ENCODE peak calls at places on chromosomes 4 and X, in seven cellular contexts. Z is anterior cingulate cortex; L is activated effector memory CD4-positive, alpha-beta T cell treated with anti-CD3 and anti-CD28 coated beads, Interleukin-2, amount 50 U/mL, for 16 hours; I is natural killer cell treated with Interleukin-12 subunit alpha and Interleukin-12 subunit beta and Interleukin-15 and Interleukin-18, amount 100 ng/mL, for 72 hours; Q is CD4-positive, alpha-beta T cell; K is endothelial cell; O is heart right ventricle. F is an unnamed sample.
A peak's percentile ranks its signal among the peaks of the same experiment; 100 is the strongest.

GRCh38 chr4:102449751-102450352 is 51.3 kb upstream of the NFKB1 start:
- DNase-seq in Z (no peak), K (peak; percentile 53), I (peak; percentile 67), Q (peak; percentile 24), O (peak; percentile 48), L (peak; percentile 73), F (no peak)

GRCh38 chrX:48498374-48498809 is 10.4 kb upstream of the PORCN start:
- DNase-seq in I (no peak), Z (no peak), K (no peak), L (no peak), O (no peak), Q (no peak), F (peak; percentile 81)

GRCh38 chrX:2397229-2397628 is 103.5 kb downstream of the DHRSX start:
- DNase-seq in I (no peak), Z (no peak), O (no peak), L (no peak), Q (no peak), K (no peak), F (no peak)

GRCh38 chr4:64967286-64967685 is 558.0 kb upstream of the TECRL start:
- DNase-seq in K (no peak), L (no peak), Z (no peak), Q (no peak), I (no peak), O (no peak), F (no peak)

GRCh38 chr4:39713691-39714090 is 15.8 kb downstream of the UBE2K start:
- DNase-seq in Z (no peak), Q (no peak), O (no peak), K (no peak), I (no peak), L (no peak), F (no peak)

GRCh38 chr4:36322921-36323354 is 41.5 kb downstream of the DTHD1 start:
- DNase-seq in O (no peak), I (peak; percentile 71), K (no peak), Q (no peak), L (peak; percentile 68), Z (no peak), F (no peak)

GRCh38 chr4:128519163-128519810 is 231.7 kb upstream of the PGRMC2 start:
- DNase-seq in O (peak; percentile 63), L (no peak), K (no peak), Q (no peak), I (no peak), Z (no peak), F (peak; percentile 91)

GRCh38 chr4:33134366-33134765 is 2414.2 kb downstream of the PCDH7 start:
- DNase-seq in K (no peak), O (no peak), Z (no peak), I (no peak), L (no peak), Q (no peak), F (no peak)

GRCh38 chr4:90027565-90027964 is 99.6 kb upstream of the CCSER1 start:
- DNase-seq in O (no peak), I (no peak), L (no peak), Z (no peak), K (no peak), Q (no peak), F (no peak)

GRCh38 chrX:69163936-69164741 is 1.1 kb downstream of the PJA1 start:
- DNase-seq in O (no peak), L (peak; percentile 78), K (no peak), Z (peak; percentile 36), I (peak; percentile 68), Q (peak; percentile 53), F (no peak)

GRCh38 chrX:96683997-96684338 is 674 bp upstream of the DIAPH2 start:
- DNase-seq in L (no peak), K (no peak), O (no peak), Q (no peak), I (no peak), Z (no peak), F (no peak)

GRCh38 chrX:126164689-126165400 is 1.2 kb downstream of the DCAF12L2 start:
- DNase-seq in L (no peak), O (no peak), Q (no peak), K (no peak), Z (no peak), I (no peak), F (no peak)

GRCh38 chr4:125311503-125311902 is 3.3 kb upstream of the FAT4 start:
- DNase-seq in L (no peak), O (no peak), Q (no peak), I (no peak), Z (no peak), K (no peak), F (no peak)

GRCh38 chr4:128512767-128513322 is 225.2 kb upstream of the PGRMC2 start:
- DNase-seq in Z (no peak), L (no peak), Q (no peak), O (no peak), K (no peak), I (no peak), F (no peak)

GRCh38 chrX:115898382-115899001 is 272.1 kb upstream of the AGTR2 start:
- DNase-seq in Z (no peak), K (peak; percentile 15), O (no peak), L (no peak), Q (peak; percentile 69), I (no peak), F (no peak)

GRCh38 chrX:20139966-20140365 is 1.7 kb downstream of the EIF1AX start:
- DNase-seq in I (no peak), Q (no peak), K (no peak), L (no peak), O (no peak), Z (no peak), F (no peak)

GRCh38 chrX:47093248-47093647 is 15.0 kb downstream of the RGN start:
- DNase-seq in I (no peak), L (no peak), Z (no peak), Q (no peak), K (no peak), O (no peak), F (no peak)

GRCh38 chr4:78585633-78586032 is 34.1 kb downstream of the ANXA3 start:
- DNase-seq in K (no peak), Q (no peak), Z (no peak), I (no peak), L (no peak), O (no peak), F (peak; percentile 74)

GRCh38 chrX:98379134-98379533 is 1495.4 kb downstream of the RPA4 start:
- DNase-seq in Q (no peak), O (no peak), K (no peak), Z (no peak), L (no peak), I (no peak), F (no peak)

GRCh38 chr4:127141857-127142256 is 490.9 kb upstream of the INTU start:
- DNase-seq in L (no peak), O (no peak), Q (no peak), Z (no peak), K (no peak), I (no peak), F (peak; percentile 45)

GRCh38 chr4:64200001-64200555 is 209.2 kb downstream of the TECRL start:
- DNase-seq in O (no peak), Z (no peak), I (no peak), K (no peak), L (no peak), Q (no peak), F (no peak)

GRCh38 chr4:38069271-38069760 is 109.1 kb downstream of the PTTG2 start:
- DNase-seq in Q (peak; percentile 22), Z (no peak), K (peak; percentile 55), I (no peak), O (no peak), L (peak; percentile 67), F (no peak)

GRCh38 chr4:108168213-108168671 is 490 bp downstream of the LEF1 start:
- DNase-seq in K (no peak), O (no peak), Z (no peak), I (no peak), Q (peak; percentile 18), L (no peak), F (no peak)

GRCh38 chr4:168102403-168102802 is 10.1 kb downstream of the ANXA10 start:
- DNase-seq in L (no peak), I (no peak), O (no peak), Z (no peak), Q (no peak), K (no peak), F (no peak)

GRCh38 chr4:78767350-78767749 is 8.8 kb upstream of the BMP2K start:
- DNase-seq in Z (no peak), L (no peak), O (no peak), K (no peak), I (no peak), Q (no peak), F (no peak)

GRCh38 chrX:137194164-137194563 is 160.4 kb upstream of the GPR101 start:
- DNase-seq in I (no peak), L (peak; percentile 55), Q (no peak), O (peak; percentile 4), K (peak; percentile 64), Z (no peak), F (no peak)